ENCODE peak calls at places on chromosomes 6 and 20, in eight cellular contexts. N is IMR-90; Y is right lobe of liver; R is neural crest cell; O is COR-L47; I is NB4; A is CD8-positive, alpha-beta T cell; W is foreskin fibroblast. C is an unnamed sample.

GRCh38 chr6:142569676-142570075 is 267.9 kb downstream of the ADGRG6 start:
- DNase-seq in N (no peak), Y (no peak), R (no peak), O (no peak), I (no peak), A (no peak), W (no peak), C (no peak)

GRCh38 chr20:46362931-46363872 is 43.2 kb downstream of the ELMO2 start:
- DNase-seq in N (no peak), Y (no peak), R (no peak), O (no peak), I (no peak), A (no peak), W (no peak), C (no peak)

GRCh38 chr6:151763938-151764680 is 43.4 kb upstream of the ESR1 start:
- DNase-seq in N (peak; percentile 73), Y (peak; percentile 88), R (peak; percentile 58), O (no peak), I (peak; percentile 59), A (no peak), W (peak; percentile 88), C (peak; percentile 96)

GRCh38 chr20:50195524-50196120 is 5.0 kb downstream of the CEBPB start:
- DNase-seq in N (peak; percentile 64), Y (no peak), R (no peak), O (no peak), I (no peak), A (no peak), W (no peak), C (no peak)

GRCh38 chr6:84362180-84362821 is 134.9 kb upstream of the CEP162 start:
- DNase-seq in N (no peak), Y (no peak), R (no peak), O (no peak), I (no peak), A (no peak), W (peak; percentile 58), C (no peak)

GRCh38 chr6:164412566-164412965 is 896.8 kb downstream of the C6orf118 start:
- DNase-seq in N (no peak), Y (no peak), R (no peak), O (no peak), I (no peak), A (no peak), W (no peak), C (no peak)

GRCh38 chr20:51333446-51333845 is 209.1 kb downstream of the NFATC2 start:
- DNase-seq in N (no peak), Y (no peak), R (no peak), O (no peak), I (no peak), A (no peak), W (no peak), C (no peak)

GRCh38 chr6:98486052-98486451 is 348.3 kb upstream of the POU3F2 start:
- DNase-seq in N (no peak), Y (no peak), R (no peak), O (no peak), I (no peak), A (no peak), W (no peak), C (no peak)

GRCh38 chr6:142187209-142187608 is 40.1 kb downstream of the VTA1 start:
- DNase-seq in N (peak; percentile 77), Y (peak; percentile 34), R (no peak), O (peak; percentile 31), I (no peak), A (no peak), W (peak; percentile 31), C (peak; percentile 8)

GRCh38 chr20:53922901-53923314 is 147.5 kb downstream of the BCAS1 start:
- DNase-seq in N (no peak), Y (no peak), R (no peak), O (no peak), I (peak; percentile 97), A (no peak), W (peak; percentile 47), C (peak; percentile 62)

GRCh38 chr6:16850332-16851022 is 89.2 kb upstream of the ATXN1 start:
- DNase-seq in N (no peak), Y (no peak), R (no peak), O (peak; percentile 88), I (peak; percentile 51), A (no peak), W (peak; percentile 12), C (no peak)

GRCh38 chr6:4641461-4641860 is 134.7 kb upstream of the CDYL start:
- DNase-seq in N (no peak), Y (no peak), R (no peak), O (no peak), I (no peak), A (no peak), W (no peak), C (no peak)

GRCh38 chr6:40371621-40372020 is 215.5 kb downstream of the LRFN2 start:
- DNase-seq in N (no peak), Y (no peak), R (no peak), O (no peak), I (no peak), A (no peak), W (no peak), C (no peak)

GRCh38 chr6:11598687-11599086 is 61.1 kb downstream of the TMEM170B start:
- DNase-seq in N (no peak), Y (no peak), R (no peak), O (no peak), I (no peak), A (no peak), W (no peak), C (no peak)

GRCh38 chr20:16701296-16701695 is 28.5 kb upstream of the SNRPB2 start:
- DNase-seq in N (no peak), Y (no peak), R (no peak), O (no peak), I (peak; percentile 57), A (no peak), W (no peak), C (peak; percentile 11)

GRCh38 chr20:46011631-46012482 is 3.1 kb downstream of the MMP9 start:
- DNase-seq in N (peak; percentile 15), Y (peak; percentile 66), R (no peak), O (no peak), I (peak; percentile 57), A (no peak), W (peak; percentile 29), C (peak; percentile 41)

GRCh38 chr20:7841967-7842301 is 98.3 kb downstream of the HAO1 start:
- DNase-seq in N (peak; percentile 83), Y (no peak), R (no peak), O (no peak), I (peak; percentile 2), A (no peak), W (peak; percentile 96), C (peak; percentile 82)

GRCh38 chr6:121521164-121521555 is 85.7 kb downstream of the GJA1 start:
- DNase-seq in N (peak; percentile 0), Y (no peak), R (no peak), O (no peak), I (no peak), A (no peak), W (no peak), C (no peak)

GRCh38 chr6:7426447-7427169 is 37.0 kb downstream of the RIOK1 start:
- DNase-seq in N (no peak), Y (no peak), R (no peak), O (no peak), I (no peak), A (no peak), W (no peak), C (no peak)

GRCh38 chr6:39309942-39310531 is 4.2 kb downstream of the KCNK17 start:
- DNase-seq in N (peak; percentile 62), Y (peak; percentile 79), R (peak; percentile 83), O (peak; percentile 60), I (peak; percentile 79), A (peak; percentile 24), W (peak; percentile 85), C (peak; percentile 93)

GRCh38 chr6:12991435-12991834 is 274.9 kb downstream of the PHACTR1 start:
- DNase-seq in N (no peak), Y (no peak), R (no peak), O (no peak), I (no peak), A (no peak), W (no peak), C (no peak)

GRCh38 chr20:3687655-3688054 is 5.8 kb upstream of the ADAM33 start:
- DNase-seq in N (peak; percentile 63), Y (no peak), R (no peak), O (no peak), I (peak; percentile 40), A (no peak), W (peak; percentile 82), C (peak; percentile 84)

GRCh38 chr6:26152226-26153101 is 65.2 kb downstream of the HFE start:
- DNase-seq in N (no peak), Y (no peak), R (no peak), O (no peak), I (no peak), A (no peak), W (no peak), C (no peak)

GRCh38 chr20:25195962-25196700 is 619 bp downstream of the ENTPD6 start:
- DNase-seq in N (peak; percentile 5), Y (peak; percentile 46), R (peak; percentile 14), O (peak; percentile 54), I (no peak), A (no peak), W (peak; percentile 28), C (no peak)

GRCh38 chr20:9112541-9113515 is 43.9 kb downstream of the PLCB4 start:
- DNase-seq in N (peak; percentile 78), Y (no peak), R (no peak), O (no peak), I (no peak), A (no peak), W (peak; percentile 72), C (peak; percentile 61)

GRCh38 chr20:35886537-35886936 is 67.8 kb downstream of the SCAND1 start:
- DNase-seq in N (no peak), Y (no peak), R (no peak), O (no peak), I (no peak), A (no peak), W (peak; percentile 67), C (no peak)

GRCh38 chr20:38307371-38308046 is 3.6 kb downstream of the BPI start:
- DNase-seq in N (peak; percentile 76), Y (no peak), R (no peak), O (no peak), I (peak; percentile 94), A (no peak), W (peak; percentile 69), C (no peak)

GRCh38 chr6:107545761-107546160 is 55.8 kb downstream of the SOBP start:
- DNase-seq in N (no peak), Y (no peak), R (no peak), O (no peak), I (no peak), A (no peak), W (peak; percentile 67), C (no peak)

GRCh38 chr20:55456316-55456940 is 548.9 kb downstream of the CBLN4 start:
- DNase-seq in N (no peak), Y (no peak), R (no peak), O (no peak), I (no peak), A (no peak), W (no peak), C (no peak)

GRCh38 chr20:20364016-20364746 is 3.7 kb upstream of the INSM1 start:
- DNase-seq in N (no peak), Y (no peak), R (peak; percentile 34), O (peak; percentile 84), I (no peak), A (no peak), W (no peak), C (no peak)

GRCh38 chr6:21005816-21006553 is 471.7 kb downstream of the CDKAL1 start:
- DNase-seq in N (peak; percentile 94), Y (no peak), R (no peak), O (no peak), I (no peak), A (no peak), W (peak; percentile 94), C (peak; percentile 54)

GRCh38 chr20:50464026-50464724 is 46.0 kb upstream of the PTPN1 start:
- DNase-seq in N (peak; percentile 49), Y (peak; percentile 55), R (peak; percentile 50), O (peak; percentile 10), I (peak; percentile 74), A (peak; percentile 49), W (peak; percentile 66), C (peak; percentile 74)

GRCh38 chr6:14039038-14039437 is 78.5 kb upstream of the CD83 start:
- DNase-seq in N (no peak), Y (no peak), R (no peak), O (no peak), I (no peak), A (no peak), W (no peak), C (no peak)

GRCh38 chr6:122128445-122128844 is 271.0 kb upstream of the HSF2 start:
- DNase-seq in N (no peak), Y (no peak), R (no peak), O (no peak), I (no peak), A (no peak), W (no peak), C (no peak)

C was measured in AG20443.